ENCODE peak calls at places on chromosomes 11 and 22, in ten cellular contexts. D is thoracic aorta; O is pancreas; P is psoas muscle; S is IMR-90; A is fibroblast of lung; R is H9; C is CD8-positive, alpha-beta memory T cell; H is PC-3; Q is naive thymus-derived CD4-positive, alpha-beta T cell. X is an unnamed sample. For H3K4me1, the result is how much of the 10 kb centered on the place peaks cover.

GRCh38 chr11:77065878-77066228 is 918 bp upstream of the CAPN5 start:
- DNase-seq in C (no peak), R (peak), P (peak), O (no peak), S (peak), D (no peak), A (peak), H (no peak), Q (no peak), X (peak)

GRCh38 chr11:68749061-68749491 is 2.2 kb downstream of the TESMIN start:
- DNase-seq in C (no peak), D (no peak), A (no peak), O (no peak), S (peak), Q (no peak), R (peak), H (no peak), P (no peak), X (no peak)

GRCh38 chr22:37746366-37747089 is 49.7 kb downstream of the TRIOBP start:
- DNase-seq in C (no peak), Q (no peak), D (no peak), R (no peak), O (no peak), S (no peak), A (no peak), P (no peak), H (no peak), X (no peak)

GRCh38 chr11:8733847-8734246 is 51.3 kb downstream of the RPL27A start:
- DNase-seq in Q (no peak), R (no peak), H (no peak), P (no peak), D (no peak), S (no peak), A (no peak), O (no peak), C (no peak), X (no peak)

GRCh38 chr11:92845390-92846185 is 123.9 kb upstream of the MTNR1B start:
- DNase-seq in O (no peak), A (no peak), C (no peak), S (no peak), R (no peak), P (no peak), Q (no peak), D (no peak), H (no peak), X (no peak)

GRCh38 chr11:63779044-63779443 is 10.5 kb upstream of the ZFTA start:
- DNase-seq in D (no peak), Q (no peak), O (no peak), P (no peak), S (no peak), R (no peak), A (no peak), H (no peak), C (no peak), X (no peak)

GRCh38 chr11:115267871-115268270 is 236.3 kb downstream of the CADM1 start:
- DNase-seq in D (no peak), C (no peak), S (no peak), H (no peak), P (no peak), Q (no peak), O (no peak), R (no peak), A (no peak), X (no peak)

GRCh38 chr11:125874556-125875124 is 12.8 kb upstream of the HYLS1 start:
- DNase-seq in H (peak), R (peak), P (no peak), A (peak), O (peak), D (no peak), Q (peak), S (peak), C (peak), X (peak)

GRCh38 chr22:46792061-46792796 is 29.8 kb downstream of the TBC1D22A start:
- DNase-seq in O (no peak), H (no peak), R (no peak), C (no peak), S (no peak), P (no peak), D (no peak), Q (no peak), A (no peak), X (no peak)

GRCh38 chr11:113998574-113998973 is 23.7 kb downstream of the HTR3A start:
- DNase-seq in D (no peak), P (no peak), H (no peak), O (no peak), A (no peak), R (no peak), S (no peak), Q (no peak), C (no peak), X (no peak)

GRCh38 chr11:102451693-102452460 is 688 bp downstream of the TMEM123 start:
- DNase-seq in P (peak), C (peak), D (no peak), R (peak), Q (peak), A (peak), O (peak), S (peak), H (peak), X (peak)

GRCh38 chr22:28898233-28898629 is 14.9 kb downstream of the ZNRF3 start:
- DNase-seq in C (no peak), A (no peak), D (no peak), R (no peak), S (no peak), P (no peak), H (no peak), Q (no peak), O (no peak), X (no peak)

GRCh38 chr22:32501797-32502290 is 27.2 kb downstream of the FBXO7 start:
- DNase-seq in P (no peak), O (no peak), D (no peak), C (no peak), A (peak), H (no peak), Q (no peak), S (peak), R (no peak), X (no peak)

GRCh38 chr11:20762980-20763379 is 93.6 kb downstream of the NELL1 start:
- DNase-seq in R (no peak), C (no peak), D (no peak), O (no peak), S (no peak), H (no peak), A (no peak), Q (no peak), P (no peak), X (no peak)

GRCh38 chr11:10688401-10688800 is 5.2 kb downstream of the IRAG1 start:
- DNase-seq in S (peak), Q (no peak), O (no peak), A (no peak), P (no peak), D (no peak), R (no peak), C (no peak), H (peak), X (no peak)

GRCh38 chr11:59261150-59261549 is 48.4 kb upstream of the MPEG1 start:
- DNase-seq in H (no peak), O (no peak), C (no peak), D (no peak), S (no peak), A (no peak), Q (no peak), R (no peak), P (no peak), X (no peak)

GRCh38 chr11:116499396-116500001 is 273.3 kb downstream of the BUD13 start:
- DNase-seq in H (peak), A (peak), D (no peak), R (peak), Q (no peak), P (peak), S (peak), O (peak), C (no peak), X (peak)

GRCh38 chr22:48581821-48582469 is 1245.7 kb downstream of the BRD1 start:
- DNase-seq in S (no peak), P (no peak), O (no peak), R (no peak), C (no peak), H (no peak), Q (no peak), D (no peak), A (no peak), X (no peak)

GRCh38 chr22:30312053-30312452 is 14.7 kb downstream of the TBC1D10A start:
- DNase-seq in R (no peak), O (no peak), C (no peak), H (peak), A (peak), D (no peak), P (no peak), S (peak), Q (no peak), X (no peak)

GRCh38 chr22:30310881-30311771 is 15.6 kb downstream of the TBC1D10A start:
- DNase-seq in C (no peak), Q (no peak), O (peak), R (no peak), H (peak), D (peak), A (peak), S (peak), P (no peak), X (peak)

GRCh38 chr22:30308518-30309230 is 18.1 kb downstream of the TBC1D10A start:
- DNase-seq in P (no peak), S (peak), D (no peak), O (no peak), R (no peak), C (no peak), A (peak), H (no peak), Q (no peak), X (no peak)

GRCh38 chr22:30308096-30308495 is 18.6 kb downstream of the TBC1D10A start:
- DNase-seq in D (no peak), Q (no peak), R (no peak), S (no peak), H (no peak), O (no peak), P (no peak), C (no peak), A (no peak), X (no peak)

DNA sequence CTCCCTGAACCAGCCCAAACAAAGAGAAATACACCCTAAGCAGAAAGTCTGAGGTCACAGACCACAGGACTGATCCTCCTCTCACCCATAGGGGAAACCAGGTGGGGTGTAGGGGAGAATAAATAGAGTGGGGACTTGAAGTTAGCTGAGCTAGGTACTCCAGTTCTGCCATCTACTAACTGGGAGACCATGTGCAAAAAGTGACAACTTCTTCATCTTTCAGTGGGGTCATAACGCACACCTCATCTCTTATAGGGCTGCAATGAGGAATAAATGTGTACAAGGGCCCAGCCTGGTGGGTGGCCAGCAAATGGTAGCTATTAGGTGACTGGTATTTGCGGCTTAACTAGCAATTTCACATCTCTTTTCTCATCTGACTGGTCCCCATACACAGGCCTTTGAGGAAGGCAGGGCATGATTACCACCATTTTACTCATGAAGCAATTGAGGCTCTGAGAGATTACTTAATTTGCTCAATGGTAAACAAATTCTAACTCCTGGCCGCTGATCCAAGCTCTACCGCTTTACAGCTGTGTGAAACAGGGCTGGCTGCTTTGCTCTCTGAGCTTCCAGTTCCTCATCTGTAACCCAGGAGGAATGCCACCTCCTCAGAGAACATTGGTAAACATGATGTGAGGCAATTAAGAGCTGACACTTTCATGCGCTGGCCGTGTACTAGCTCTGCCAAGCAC is 16.6 kb downstream of the TBC1D10A start:
- DNase-seq in S (peak), P (no peak), C (no peak), H (no peak), A (peak), R (no peak), Q (peak), D (no peak), O (peak), X (peak)
- H3K4me1 ChIP-seq in S (under half), P (under half), C (half or more), H (half or more), A (under half), R (under half), Q (half or more), D (half or more), O (under half), X (half or more)

GRCh38 chr11:70046089-70046488 is 32.0 kb upstream of the ANO1 start:
- DNase-seq in C (no peak), O (no peak), P (no peak), R (no peak), H (no peak), Q (no peak), D (no peak), S (no peak), A (no peak), X (no peak)

GRCh38 chr11:70048279-70049024 is 29.7 kb upstream of the ANO1 start:
- DNase-seq in P (no peak), O (no peak), H (peak), D (no peak), R (peak), S (no peak), A (no peak), Q (no peak), C (no peak), X (no peak)

GRCh38 chr11:70049045-70049444 is 29.1 kb upstream of the ANO1 start:
- DNase-seq in H (no peak), O (no peak), Q (no peak), S (no peak), P (no peak), R (peak), C (no peak), D (no peak), A (no peak), X (no peak)

GRCh38 chr11:70054020-70054419 is 24.1 kb upstream of the ANO1 start:
- DNase-seq in R (peak), H (no peak), D (no peak), P (no peak), C (no peak), Q (no peak), O (no peak), A (no peak), S (no peak), X (no peak)

DNA sequence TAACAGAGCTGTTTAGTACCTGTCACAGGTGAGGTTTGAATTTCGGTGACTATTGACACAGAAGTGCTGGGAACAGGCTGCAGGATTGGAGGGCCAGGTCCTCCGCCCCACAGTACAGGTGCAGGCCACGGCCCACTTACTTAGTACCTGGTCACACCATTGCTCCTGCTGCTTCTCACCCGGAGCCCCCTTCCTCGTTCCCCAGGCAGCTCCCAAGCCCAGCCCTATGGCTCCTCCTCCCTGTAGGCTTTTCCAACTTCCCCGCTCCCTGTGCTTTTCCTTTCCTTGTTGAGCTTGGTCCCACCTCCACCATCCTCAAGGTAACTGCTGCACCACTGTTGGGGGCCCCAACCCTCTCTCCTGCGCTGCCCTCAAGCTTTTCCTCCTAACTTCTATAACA is 27.9 kb upstream of the ANO1 start:
- DNase-seq in D (no peak), Q (no peak), A (no peak), R (peak), H (no peak), S (no peak), P (no peak), O (no peak), C (no peak), X (no peak)
- H3K4me1 ChIP-seq in D (under half), Q (under half), A (under half), R (under half), H (under half), S (under half), P (under half), O (under half), C (under half), X (under half)

DNA sequence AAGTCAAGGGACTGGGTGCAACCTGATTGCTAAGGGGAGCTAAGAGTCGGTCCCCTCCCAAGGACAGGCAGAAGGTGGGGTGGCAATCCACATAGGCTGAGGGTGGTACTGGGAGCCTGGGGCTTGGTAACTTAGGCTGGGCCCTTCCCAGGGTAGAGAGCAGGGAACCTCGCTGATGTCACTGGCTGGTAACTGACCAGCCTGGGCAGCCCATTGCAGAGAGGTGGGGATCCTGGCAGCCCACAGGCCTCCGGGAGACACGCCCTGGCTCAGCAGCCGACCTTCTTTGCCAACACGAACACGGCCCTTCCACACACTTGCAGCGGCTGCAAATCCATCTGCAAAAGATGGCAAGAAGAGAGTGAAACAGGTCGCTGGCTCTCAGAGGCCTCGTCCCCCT is 25.4 kb downstream of the A4GALT start:
- DNase-seq in O (no peak), R (no peak), Q (no peak), H (no peak), S (no peak), D (no peak), P (peak), C (no peak), A (no peak), X (no peak)
- H3K4me1 ChIP-seq in O (under half), R (under half), Q (under half), H (under half), S (under half), D (half or more), P (half or more), C (under half), A (under half), X (under half)

DNA sequence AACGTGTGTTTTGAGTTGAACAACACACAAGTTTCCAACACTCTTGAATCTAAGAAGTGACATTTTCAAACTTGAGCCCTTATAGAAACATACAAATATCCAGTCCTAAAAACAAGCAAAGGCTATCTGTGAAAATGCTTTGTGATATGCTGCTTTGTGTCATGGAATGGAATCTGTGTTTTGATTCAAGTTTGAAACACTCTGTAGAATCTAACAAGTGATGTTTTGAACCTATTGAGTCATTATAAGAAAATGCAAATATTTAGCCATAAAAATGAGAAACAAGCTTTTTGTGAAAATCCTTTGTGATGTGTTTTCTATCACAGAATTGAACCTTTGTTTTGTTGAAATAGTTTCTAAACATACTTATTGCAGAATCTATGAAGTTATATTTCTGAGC is 105.7 kb upstream of the VPREB1 start:
- DNase-seq in H (no peak), P (no peak), O (no peak), A (no peak), R (no peak), C (no peak), D (no peak), S (no peak), Q (no peak), X (no peak)
- H3K4me1 ChIP-seq in H (under half), P (under half), O (under half), A (under half), R (under half), C (under half), D (under half), S (under half), Q (under half), X (under half)

DNA sequence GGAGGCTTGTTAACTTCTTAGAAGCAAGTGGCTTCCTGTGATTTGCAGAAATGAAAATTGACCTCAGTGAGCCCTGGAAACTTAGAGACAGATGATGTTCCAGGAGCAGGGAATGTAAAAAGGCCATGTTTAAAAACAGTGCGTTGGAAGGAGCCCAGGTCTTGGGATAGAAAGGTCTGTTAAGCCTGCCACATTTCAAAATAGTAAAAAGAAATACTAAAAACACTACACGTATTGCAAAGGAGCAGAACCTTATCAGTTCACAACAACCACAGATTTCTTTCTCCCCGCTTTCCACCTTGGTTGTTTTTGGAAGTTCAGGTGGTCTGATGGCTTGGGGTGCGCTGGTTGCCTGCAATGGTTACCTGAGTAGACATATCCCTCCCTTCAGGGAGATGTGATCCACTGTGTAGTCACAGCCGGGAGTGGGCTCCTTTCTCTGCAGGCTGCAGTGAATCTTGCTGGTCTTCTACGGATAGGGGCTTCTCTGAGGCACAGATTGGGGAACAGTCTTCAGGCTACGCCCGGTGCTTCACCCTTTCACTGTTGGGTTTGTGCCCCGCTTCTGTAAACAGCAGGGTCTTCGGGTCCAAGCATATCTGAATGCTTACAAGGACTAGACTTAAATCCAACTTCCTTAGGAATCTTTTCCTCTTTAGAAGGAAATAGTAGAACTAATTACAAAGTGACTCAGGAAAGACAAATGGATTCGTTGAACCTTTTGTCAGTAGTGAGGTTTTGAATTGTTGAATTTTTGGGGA is 1.9 kb downstream of the TEAD1 start:
- DNase-seq in S (peak), A (peak), D (no peak), C (no peak), H (peak), P (no peak), Q (no peak), R (no peak), O (no peak), X (peak)
- H3K4me1 ChIP-seq in S (under half), A (under half), D (under half), C (under half), H (under half), P (under half), Q (under half), R (under half), O (under half), X (under half)

GRCh38 chr11:129995163-129995562 is 7.5 kb downstream of the PRDM10 start:
- DNase-seq in C (no peak), H (no peak), O (no peak), P (no peak), S (no peak), R (no peak), A (no peak), Q (no peak), D (no peak), X (no peak)
- H3K4me1 ChIP-seq in C (under half), H (under half), O (under half), P (under half), S (under half), R (under half), A (under half), Q (under half), D (under half), X (under half)